ENCODE peak calls at places on chromosomes 16 and 17, in nine cellular contexts. Z is suprapubic skin, W is stomach, I is ascending aorta, L is MM.1S, T is cardiac muscle cell, X is uterus, B is tibial artery, Q is A549. H is an unnamed sample.

GRCh38 chr17:51371732-51372151 is 111.4 kb downstream of the UTP18 start:
- DNase-seq in Q (peak), L (peak), I (no peak), W (no peak), X (no peak), T (peak), B (peak), Z (no peak), H (no peak)

GRCh38 chr17:55454906-55455474 is 33.4 kb upstream of the MMD start:
- DNase-seq in B (no peak), Z (no peak), T (peak), X (no peak), I (no peak), L (no peak), W (no peak), Q (peak), H (no peak)

GRCh38 chr17:79732804-79733691 is 2.3 kb downstream of the ENPP7 start:
- DNase-seq in X (no peak), Z (no peak), B (no peak), W (peak), L (peak), I (no peak), T (no peak), Q (no peak), H (no peak)

GRCh38 chr17:21296097-21297025 is 11.8 kb downstream of the MAP2K3 start:
- DNase-seq in B (no peak), I (no peak), Q (no peak), L (no peak), W (peak), T (no peak), X (no peak), Z (no peak), H (no peak)

GRCh38 chr16:53789159-53789558 is 85.2 kb downstream of the FTO start:
- DNase-seq in L (no peak), X (no peak), I (no peak), B (no peak), T (peak), Z (no peak), Q (no peak), W (no peak), H (no peak)

GRCh38 chr16:88928405-88929375 is 48.3 kb downstream of the CBFA2T3 start:
- DNase-seq in T (no peak), X (no peak), Q (no peak), L (no peak), W (peak), I (no peak), B (no peak), Z (no peak), H (no peak)

GRCh38 chr16:66416981-66417700 is 10.0 kb upstream of the BEAN1 start:
- DNase-seq in L (no peak), T (no peak), Q (no peak), X (no peak), W (no peak), I (no peak), B (no peak), Z (no peak), H (no peak)

GRCh38 chr17:72726936-72727335 is 365.6 kb downstream of the SLC39A11 start:
- DNase-seq in T (no peak), B (no peak), X (no peak), I (no peak), Z (no peak), L (peak), W (no peak), Q (no peak), H (no peak)

GRCh38 chr17:29133146-29133713 is 47.0 kb downstream of the MYO18A start:
- DNase-seq in X (peak), Z (no peak), L (no peak), W (no peak), T (peak), Q (peak), B (peak), I (peak), H (no peak)

GRCh38 chr16:68640972-68641371 is 4.1 kb upstream of the CDH3 start:
- DNase-seq in Z (no peak), B (no peak), X (no peak), Q (no peak), L (no peak), T (peak), I (no peak), W (peak), H (no peak)

GRCh38 chr16:47886631-47887415 is 269.0 kb downstream of the ABCC12 start:
- DNase-seq in L (no peak), I (no peak), Z (no peak), T (no peak), B (no peak), W (no peak), Q (no peak), X (no peak), H (no peak)

GRCh38 chr17:787641-788221 is 5.6 kb downstream of the MRM3 start:
- DNase-seq in X (no peak), Z (peak), L (no peak), T (no peak), Q (no peak), I (no peak), W (peak), B (no peak), H (no peak)

GRCh38 chr16:82651921-82652601 is 25.3 kb downstream of the CDH13 start:
- DNase-seq in Q (no peak), B (no peak), T (no peak), X (no peak), Z (no peak), W (no peak), L (peak), I (no peak), H (no peak)

GRCh38 chr17:61555127-61555531 is 35.9 kb downstream of the NACA2 start:
- DNase-seq in L (no peak), T (no peak), Q (no peak), X (no peak), B (no peak), Z (no peak), W (no peak), I (no peak), H (no peak)

GRCh38 chr16:868386-868755 is 67.8 kb upstream of the GNG13 start:
- DNase-seq in I (no peak), T (no peak), Z (no peak), X (no peak), B (no peak), Q (no peak), W (no peak), L (no peak), H (peak)

GRCh38 chr17:2954898-2955445 is 108.4 kb downstream of the OR1D5 start:
- DNase-seq in B (no peak), L (peak), I (peak), Z (no peak), W (peak), Q (peak), T (peak), X (no peak), H (no peak)

GRCh38 chr16:69476920-69477418 is 52.5 kb downstream of the CYB5B start:
- DNase-seq in W (no peak), B (no peak), Z (no peak), X (no peak), L (no peak), T (peak), I (no peak), Q (peak), H (no peak)

GRCh38 chr17:7988750-7989178 is 13.7 kb upstream of the GUCY2D start:
- DNase-seq in B (no peak), W (no peak), L (peak), Q (peak), X (peak), Z (no peak), T (peak), I (no peak), H (no peak)

GRCh38 chr17:78528541-78528940 is 48.7 kb downstream of the DNAH17 start:
- DNase-seq in Q (no peak), W (no peak), L (no peak), B (no peak), T (no peak), Z (no peak), X (no peak), I (no peak), H (no peak)

GRCh38 chr17:4719146-4719545 is 8.7 kb downstream of the ARRB2 start:
- DNase-seq in X (no peak), I (no peak), W (no peak), T (no peak), B (no peak), L (no peak), Q (no peak), Z (no peak), H (no peak)

GRCh38 chr17:45437461-45438283 is 5.0 kb upstream of the ARHGAP27 start:
- DNase-seq in Z (peak), T (no peak), B (no peak), L (no peak), W (no peak), Q (no peak), X (no peak), I (no peak), H (no peak)

GRCh38 chr17:38729886-38730525 is at the start of gene CISD3:
- DNase-seq in I (peak), L (peak), B (peak), Q (peak), Z (peak), T (peak), X (peak), W (peak), H (peak)

GRCh38 chr17:13786000-13786598 is 184.4 kb upstream of the HS3ST3A1 start:
- DNase-seq in X (no peak), B (no peak), L (no peak), W (no peak), T (peak), I (no peak), Z (no peak), Q (no peak), H (peak)

GRCh38 chr16:77686385-77686784 is 35.9 kb upstream of the NUDT7 start:
- DNase-seq in Q (no peak), L (no peak), B (no peak), I (no peak), T (no peak), X (no peak), W (no peak), Z (no peak), H (no peak)

GRCh38 chr17:8163978-8164814 is 1.4 kb upstream of the VAMP2 start:
- DNase-seq in W (peak), Q (peak), X (peak), Z (peak), I (peak), T (peak), B (peak), L (no peak), H (peak)

GRCh38 chr17:81420769-81421462 is 25.7 kb downstream of the BAHCC1 start:
- DNase-seq in W (peak), Z (no peak), I (peak), X (no peak), Q (no peak), L (no peak), B (peak), T (peak), H (peak)

GRCh38 chr16:77780378-77780837 is 8.0 kb upstream of the VAT1L start:
- DNase-seq in W (no peak), X (peak), I (peak), T (peak), Q (peak), L (no peak), Z (no peak), B (no peak), H (no peak)

GRCh38 chr17:1644493-1645206 is 882 bp downstream of the SCARF1 start:
- DNase-seq in W (no peak), I (no peak), L (no peak), T (peak), B (no peak), Q (no peak), X (no peak), Z (no peak), H (no peak)

GRCh38 chr17:67575325-67575724 is 142.4 kb upstream of the NOL11 start:
- DNase-seq in X (no peak), L (no peak), I (no peak), B (no peak), Q (no peak), T (no peak), W (no peak), Z (no peak), H (no peak)

GRCh38 chr17:17084941-17085340 is 42.7 kb downstream of the MPRIP start:
- DNase-seq in T (no peak), I (no peak), X (no peak), B (no peak), Z (no peak), Q (no peak), L (no peak), W (no peak), H (no peak)

GRCh38 chr17:49670641-49671040 is 7.3 kb downstream of the SPOP start:
- DNase-seq in B (no peak), I (no peak), Q (no peak), X (no peak), W (no peak), Z (no peak), T (no peak), L (no peak), H (no peak)

GRCh38 chr17:74199306-74200092 is 4.0 kb upstream of the RPL38 start:
- DNase-seq in Q (peak), W (peak), B (peak), T (peak), X (no peak), L (peak), Z (no peak), I (peak), H (peak)

GRCh38 chr16:50857881-50858280 is 116.0 kb downstream of the CYLD start:
- DNase-seq in Q (no peak), L (no peak), T (no peak), I (no peak), B (no peak), X (no peak), W (no peak), Z (no peak), H (no peak)

GRCh38 chr17:27522028-27522639 is 65.9 kb downstream of the KSR1 start:
- DNase-seq in W (no peak), X (no peak), L (no peak), T (no peak), Q (no peak), Z (no peak), I (no peak), B (no peak), H (no peak)

GRCh38 chr16:60642956-60643355 is 1393.3 kb downstream of the CDH8 start:
- DNase-seq in Z (no peak), X (no peak), T (no peak), L (no peak), I (no peak), W (no peak), Q (no peak), B (no peak), H (no peak)

GRCh38 chr17:6914711-6915110 is 81.1 kb upstream of the ALOX12 start:
- DNase-seq in B (no peak), I (no peak), T (no peak), W (no peak), Z (no peak), X (no peak), Q (no peak), L (no peak), H (no peak)

GRCh38 chr16:83137894-83138293 is 511.1 kb downstream of the CDH13 start:
- DNase-seq in Z (no peak), Q (no peak), I (no peak), T (no peak), X (no peak), L (no peak), W (no peak), B (no peak), H (no peak)

GRCh38 chr17:73934696-73935095 is 268.8 kb upstream of the RPL38 start:
- DNase-seq in Z (no peak), X (no peak), W (no peak), T (no peak), I (no peak), L (no peak), Q (no peak), B (no peak), H (no peak)

GRCh38 chr16:12027091-12027490 is 50.6 kb downstream of the SNX29 start:
- DNase-seq in T (no peak), L (peak), W (no peak), B (no peak), Q (no peak), Z (no peak), I (no peak), X (no peak), H (no peak)

GRCh38 chr17:2067559-2067958 is 12.7 kb downstream of the HIC1 start:
- DNase-seq in W (no peak), X (peak), I (no peak), L (no peak), T (peak), B (no peak), Q (no peak), Z (no peak), H (peak)

DNA sequence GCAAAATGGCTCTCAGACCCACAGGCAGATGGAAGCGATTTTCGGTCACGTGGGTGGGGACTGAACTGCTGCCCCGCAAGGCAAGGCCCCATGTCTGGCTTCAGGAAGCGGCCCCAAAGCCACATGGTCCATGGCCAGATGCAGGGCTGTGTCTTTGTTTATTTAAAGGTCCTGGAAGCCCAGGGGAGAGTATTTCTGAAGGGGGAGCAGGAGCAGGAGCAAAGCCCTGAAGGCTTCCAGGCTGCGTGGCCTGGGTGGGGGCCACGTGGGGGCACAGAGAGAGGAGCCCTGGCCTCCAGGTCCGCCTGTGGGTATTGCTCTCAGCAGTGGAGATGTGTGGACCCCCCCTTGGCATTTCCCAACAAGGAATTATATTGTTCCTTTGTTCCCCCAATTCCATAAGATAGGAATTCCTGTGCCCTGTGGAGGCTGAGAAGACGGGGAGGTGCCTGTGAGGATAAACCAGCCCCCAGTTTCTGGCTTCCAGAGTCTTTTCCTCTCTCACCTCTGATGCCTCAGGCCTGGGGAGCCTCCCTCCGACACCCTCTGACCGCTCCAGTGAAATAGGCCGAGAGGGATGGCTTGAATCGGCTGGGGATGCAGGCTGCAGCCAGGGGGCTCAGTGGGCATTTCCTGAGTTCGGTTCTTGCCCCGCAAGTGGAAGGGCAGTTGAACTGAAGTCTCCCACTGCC is 339.2 kb downstream of the SEC14L1 start:
- DNase-seq in T (no peak), X (no peak), L (peak), W (no peak), Z (no peak), Q (no peak), I (no peak), B (no peak), H (no peak)
- H3K4me3 ChIP-seq in T (no peak), X (no peak), L (no peak), W (no peak), Z (no peak), Q (no peak), I (no peak), B (no peak), H (no peak)

DNA sequence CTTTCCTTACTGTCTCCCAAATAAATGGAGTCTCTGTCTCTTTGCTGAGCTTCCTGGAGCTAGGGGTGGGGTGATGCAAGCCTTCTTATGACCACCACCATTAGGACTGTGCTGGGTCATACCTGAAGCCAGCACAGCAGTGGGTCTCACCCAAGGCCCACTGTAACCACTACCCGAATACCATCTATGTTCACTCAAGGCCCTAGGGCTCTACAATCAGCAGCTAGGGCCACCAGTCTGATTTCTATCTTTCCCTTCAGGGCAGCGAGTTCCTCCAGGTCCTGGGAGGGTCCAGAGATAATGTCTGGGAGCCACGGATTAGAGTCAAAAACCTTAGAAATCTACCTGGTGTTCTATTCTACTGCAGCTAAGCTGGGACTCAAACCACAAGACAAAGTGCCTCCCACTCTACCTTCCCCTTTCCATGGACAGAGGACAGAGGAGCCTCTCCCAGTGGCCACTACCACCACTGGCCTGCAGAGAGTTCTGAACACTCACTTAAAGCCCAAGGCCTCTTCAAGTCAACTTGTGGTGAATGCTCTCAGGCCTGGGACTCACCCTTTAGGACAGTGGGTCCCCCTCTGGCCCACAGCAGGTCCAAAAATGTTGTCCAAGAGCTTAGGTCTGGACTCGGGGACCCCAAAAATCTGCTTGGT is 10.9 kb upstream of the TMEM219 start:
- DNase-seq in X (no peak), Q (no peak), Z (no peak), B (no peak), L (no peak), T (no peak), I (no peak), W (no peak), H (no peak)
- H3K27ac ChIP-seq in X (no peak), Q (no peak), Z (no peak), B (no peak), L (no peak), T (no peak), I (no peak), W (no peak), H (no peak)

GRCh38 chr17:75692976-75693375 is 25.8 kb downstream of the SAP30BP start:
- DNase-seq in I (no peak), L (no peak), T (no peak), B (no peak), W (no peak), Z (no peak), X (no peak), Q (no peak), H (no peak)

GRCh38 chr17:75685508-75685907 is 18.4 kb downstream of the SAP30BP start:
- DNase-seq in Q (no peak), L (no peak), W (no peak), T (peak), B (no peak), X (no peak), I (no peak), Z (no peak), H (no peak)

GRCh38 chr17:75688209-75688771 is 21.2 kb downstream of the SAP30BP start:
- DNase-seq in B (no peak), Z (no peak), Q (no peak), I (no peak), L (no peak), W (peak), T (peak), X (no peak), H (no peak)

GRCh38 chr17:75691371-75692290 is 24.5 kb downstream of the SAP30BP start:
- DNase-seq in I (no peak), B (no peak), W (no peak), T (peak), X (no peak), L (no peak), Q (no peak), Z (no peak), H (no peak)

GRCh38 chr17:75689441-75689873 is 22.3 kb downstream of the SAP30BP start:
- DNase-seq in L (peak), Q (no peak), X (no peak), Z (no peak), B (no peak), I (no peak), W (no peak), T (no peak), H (no peak)
- H3K4me3 ChIP-seq in L (no peak), Q (no peak), X (no peak), Z (no peak), B (no peak), I (no peak), W (no peak), T (no peak), H (no peak)

GRCh38 chr16:28312327-28312726 is 20.0 kb downstream of the SBK1 start:
- DNase-seq in X (no peak), Q (no peak), Z (no peak), L (no peak), I (no peak), B (no peak), W (no peak), T (no peak), H (no peak)
- H3K27ac ChIP-seq in X (no peak), Q (no peak), Z (no peak), L (no peak), I (no peak), B (no peak), W (no peak), T (no peak), H (no peak)